ENCODE peak calls at places on chromosome 6, in four cellular contexts. D, L, M and J are unnamed samples.

GRCh38 chr6:31952140-31952805 is 6.4 kb downstream of the CFB start:
- DNase-seq in D (no peak), L (peak; percentile 74), M (no peak), J (no peak)

GRCh38 chr6:75748743-75749538 is at the start of gene MYO6:
- DNase-seq in D (peak; percentile 52), L (peak; percentile 90), M (no peak), J (no peak)

GRCh38 chr6:128507337-128508310 is 12.8 kb downstream of the PTPRK start:
- DNase-seq in D (no peak), L (peak; percentile 63), M (no peak), J (no peak)

GRCh38 chr6:147285087-147285855 is 81.1 kb downstream of the STXBP5 start:
- DNase-seq in D (no peak), L (no peak), M (no peak), J (no peak)

GRCh38 chr6:70108230-70108629 is 194.7 kb downstream of the COL9A1 start:
- DNase-seq in D (no peak), L (no peak), M (no peak), J (no peak)

GRCh38 chr6:2939315-2940009 is 31.9 kb downstream of the SERPINB6 start:
- DNase-seq in D (no peak), L (no peak), M (no peak), J (no peak)

GRCh38 chr6:39169448-39170344 is 54.7 kb upstream of the SAYSD1 start:
- DNase-seq in D (no peak), L (peak; percentile 73), M (no peak), J (no peak)

GRCh38 chr6:35177139-35177538 is 36.0 kb upstream of the TCP11 start:
- DNase-seq in D (no peak), L (no peak), M (no peak), J (no peak)

GRCh38 chr6:75208564-75209431 is 2.9 kb upstream of the COL12A1 start:
- DNase-seq in D (peak; percentile 72), L (peak; percentile 84), M (peak; percentile 54), J (peak; percentile 51)

GRCh38 chr6:116244284-116244683 is 9.6 kb downstream of the TSPYL4 start:
- DNase-seq in D (no peak), L (no peak), M (no peak), J (no peak)

GRCh38 chr6:12635375-12635774 is 81.2 kb upstream of the PHACTR1 start:
- DNase-seq in D (no peak), L (no peak), M (no peak), J (no peak)

GRCh38 chr6:132598473-132598872 is 8.9 kb upstream of the TAAR5 start:
- DNase-seq in D (no peak), L (no peak), M (no peak), J (no peak)

GRCh38 chr6:122098091-122098769 is 301.2 kb upstream of the HSF2 start:
- DNase-seq in D (no peak), L (no peak), M (no peak), J (no peak)

GRCh38 chr6:2611092-2611491 is 139.6 kb downstream of the MYLK4 start:
- DNase-seq in D (no peak), L (no peak), M (no peak), J (no peak)

GRCh38 chr6:28643017-28643740 is 117.5 kb downstream of the GPX5 start:
- DNase-seq in D (no peak), L (no peak), M (no peak), J (peak; percentile 23)

GRCh38 chr6:2029130-2029794 is 216.1 kb downstream of the GMDS start:
- DNase-seq in D (no peak), L (no peak), M (no peak), J (no peak)

GRCh38 chr6:139047677-139048076 is 19.1 kb downstream of the ABRACL start:
- DNase-seq in D (no peak), L (no peak), M (no peak), J (no peak)

GRCh38 chr6:105211831-105212230 is 32.0 kb upstream of the POPDC3 start:
- DNase-seq in D (no peak), L (no peak), M (no peak), J (no peak)

GRCh38 chr6:118598324-118598723 is 50.2 kb downstream of the PLN start:
- DNase-seq in D (no peak), L (no peak), M (no peak), J (no peak)

GRCh38 chr6:37097335-37097734 is 72.6 kb upstream of the PIM1 start:
- DNase-seq in D (no peak), L (no peak), M (no peak), J (no peak)

GRCh38 chr6:80527552-80528052 is 421.1 kb downstream of the BCKDHB start:
- DNase-seq in D (no peak), L (no peak), M (no peak), J (no peak)

GRCh38 chr6:37024665-37025337 is 19.3 kb downstream of the FGD2 start:
- DNase-seq in D (no peak), L (no peak), M (no peak), J (no peak)

GRCh38 chr6:71107935-71108420 is 151.1 kb upstream of the B3GAT2 start:
- DNase-seq in D (no peak), L (no peak), M (no peak), J (peak; percentile 77)

GRCh38 chr6:11197175-11197535 is 35.3 kb downstream of the NEDD9 start:
- DNase-seq in D (no peak), L (no peak), M (no peak), J (peak; percentile 89)

GRCh38 chr6:147169529-147169928 is 34.7 kb upstream of the STXBP5 start:
- DNase-seq in D (no peak), L (no peak), M (no peak), J (no peak)

GRCh38 chr6:40674170-40674569 is 87.0 kb upstream of the LRFN2 start:
- DNase-seq in D (no peak), L (no peak), M (no peak), J (no peak)

GRCh38 chr6:41136911-41137310 is 17.2 kb downstream of the TREML1 start:
- DNase-seq in D (no peak), L (no peak), M (no peak), J (no peak)

GRCh38 chr6:17987576-17988421 is at the start of gene KIF13A:
- DNase-seq in D (no peak), L (peak; percentile 79), M (peak; percentile 23), J (no peak)

GRCh38 chr6:169159331-169159730 is 94.3 kb downstream of the THBS2 start:
- DNase-seq in D (no peak), L (no peak), M (no peak), J (no peak)

GRCh38 chr6:44842616-44843015 is 455.1 kb downstream of the CDC5L start:
- DNase-seq in D (no peak), L (no peak), M (no peak), J (no peak)

GRCh38 chr6:138161434-138162103 is at the start of gene ARFGEF3:
- DNase-seq in D (peak; percentile 36), L (peak; percentile 84), M (no peak), J (no peak)

GRCh38 chr6:167840526-167841179 is 13.9 kb downstream of the AFDN start:
- DNase-seq in D (no peak), L (no peak), M (no peak), J (no peak)

GRCh38 chr6:157317129-157317814 is 6.0 kb downstream of the TMEM242 start:
- DNase-seq in D (no peak), L (no peak), M (peak; percentile 71), J (peak; percentile 64)

GRCh38 chr6:3751019-3751729 is at the start of gene PXDC1:
- DNase-seq in D (no peak), L (no peak), M (no peak), J (no peak)

GRCh38 chr6:121884056-121884455 is 448.6 kb downstream of the GJA1 start:
- DNase-seq in D (no peak), L (no peak), M (no peak), J (no peak)

GRCh38 chr6:142802124-142802523 is 142.9 kb downstream of the HIVEP2 start:
- DNase-seq in D (no peak), L (no peak), M (no peak), J (peak; percentile 99)

GRCh38 chr6:16190214-16190613 is 48.2 kb upstream of the GMPR start:
- DNase-seq in D (no peak), L (no peak), M (no peak), J (no peak)

GRCh38 chr6:107154131-107154906 is 39.0 kb upstream of the BEND3 start:
- DNase-seq in D (no peak), L (peak; percentile 52), M (no peak), J (no peak)

DNA sequence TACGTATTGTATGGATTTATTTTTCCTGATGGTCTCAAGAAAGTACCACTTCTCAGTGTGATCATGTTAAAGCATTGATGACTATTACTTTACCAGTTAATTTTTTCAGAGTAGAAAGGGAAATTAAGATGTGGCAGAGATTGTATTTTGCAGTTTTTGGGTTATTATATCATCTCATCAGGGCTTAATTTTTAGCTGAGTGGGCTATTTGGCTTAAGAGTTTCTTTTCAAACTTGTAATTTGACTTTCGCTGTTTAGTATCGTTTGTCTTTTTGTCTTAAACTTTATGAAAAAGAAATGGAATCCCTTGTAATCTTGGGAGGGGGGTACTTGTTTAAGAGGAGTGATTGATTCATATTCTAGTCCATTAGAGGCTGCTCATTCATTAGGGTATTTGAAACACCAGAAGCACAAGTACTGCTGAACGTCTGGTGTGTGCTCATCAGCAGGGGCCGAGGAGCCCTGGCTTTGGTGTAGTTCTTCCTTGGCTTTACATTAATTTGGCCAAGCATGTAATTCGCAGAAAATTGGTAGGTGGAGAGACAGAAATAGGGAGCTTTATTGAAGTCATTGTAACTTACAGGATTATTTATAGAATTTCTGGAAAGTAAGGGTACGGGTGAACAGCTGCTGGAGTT is 112.4 kb downstream of the TIAM2 start:
- DNase-seq in D (no peak), L (no peak), M (no peak), J (no peak)
- H3K4me3 ChIP-seq in D (no peak overlapping the region), L (no peak overlapping the region), M (peak overlapping the region; percentile 19), J (no peak overlapping the region)

GRCh38 chr6:25635886-25636317 is 16.1 kb upstream of the SCGN start:
- DNase-seq in D (no peak), L (peak; percentile 56), M (no peak), J (no peak)
- H3K4me3 ChIP-seq in D (no peak overlapping the region), L (no peak overlapping the region), M (no peak overlapping the region), J (no peak overlapping the region)

DNA sequence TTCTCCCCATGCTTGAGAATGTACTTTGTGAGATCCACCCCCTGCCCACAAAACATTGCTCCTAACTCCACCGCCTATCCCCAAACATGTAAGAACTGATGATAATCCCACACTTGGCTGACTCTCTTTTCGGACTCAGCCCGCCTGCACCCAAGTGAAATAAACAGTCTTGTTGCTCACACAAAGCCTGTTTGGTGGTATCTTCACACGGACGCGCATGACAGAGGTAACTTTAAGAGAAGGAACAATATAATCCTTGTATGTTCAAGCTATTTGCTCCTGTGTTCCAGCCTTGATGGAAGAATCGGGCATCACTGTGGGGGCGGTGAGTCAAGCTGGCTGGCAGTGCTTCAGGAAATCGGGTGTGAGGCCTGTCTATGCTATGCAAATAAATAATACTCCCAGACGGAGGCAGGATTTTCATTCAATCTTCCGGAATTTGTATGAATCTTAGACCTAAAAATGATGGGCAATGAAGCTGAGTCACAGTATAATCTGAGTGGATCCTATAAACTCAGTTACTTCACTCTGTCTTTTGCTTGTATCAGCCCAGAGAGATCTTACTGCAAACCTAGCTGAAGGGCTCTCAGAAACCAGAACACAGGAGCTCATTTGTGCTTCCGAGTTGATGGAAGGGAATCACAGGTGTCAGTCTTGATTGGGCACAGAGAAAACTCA is 45.2 kb upstream of the NT5E start:
- DNase-seq in D (no peak), L (peak; percentile 58), M (peak; percentile 25), J (peak; percentile 89)
- H3K4me3 ChIP-seq in D (no peak overlapping the region), L (no peak overlapping the region), M (no peak overlapping the region), J (no peak overlapping the region)

GRCh38 chr6:136591617-136592016 is 41.4 kb upstream of the MAP7 start:
- DNase-seq in D (no peak), L (no peak), M (no peak), J (no peak)
- H3K4me3 ChIP-seq in D (no peak overlapping the region), L (no peak overlapping the region), M (no peak overlapping the region), J (no peak overlapping the region)